ENCODE peak calls at places on chromosomes 4 and X, in four cellular contexts. One of them, this sample, is unnamed.
A peak's percentile ranks its signal among the peaks of the same experiment; 100 is the strongest.

GRCh38 chrX:145773006-145773405 is 44.6 kb upstream of the SLITRK2 start:
- DNase-seq in foreskin fibroblast: no peak
- DNase-seq in mammary epithelial cell: no peak
- DNase-seq in lung: no peak
- DNase-seq in this sample: no peak

GRCh38 chr4:183158062-183158461 is 59.0 kb downstream of the WWC2 start:
- DNase-seq in lung: no peak
- DNase-seq in mammary epithelial cell: no peak
- DNase-seq in foreskin fibroblast: no peak
- DNase-seq in this sample: no peak

GRCh38 chrX:155113097-155113496 is 41.8 kb downstream of the BRCC3 start:
- DNase-seq in mammary epithelial cell: no peak
- DNase-seq in lung: no peak
- DNase-seq in foreskin fibroblast: no peak
- DNase-seq in this sample: no peak

GRCh38 chr4:134200811-134201215 is 776 bp downstream of the PABPC4L start:
- DNase-seq in lung: no peak
- DNase-seq in foreskin fibroblast: no peak
- DNase-seq in mammary epithelial cell: no peak
- DNase-seq in this sample: no peak

GRCh38 chr4:74370912-74371311 is 6.0 kb downstream of the EREG start:
- DNase-seq in lung: peak; percentile 38
- DNase-seq in mammary epithelial cell: peak; percentile 58
- DNase-seq in foreskin fibroblast: peak; percentile 65
- DNase-seq in this sample: no peak

GRCh38 chrX:7086384-7086783 is 61.1 kb upstream of the STS start:
- DNase-seq in foreskin fibroblast: no peak
- DNase-seq in mammary epithelial cell: no peak
- DNase-seq in lung: no peak
- DNase-seq in this sample: no peak

GRCh38 chr4:86220137-86220536 is 139.7 kb downstream of the MAPK10 start:
- DNase-seq in lung: no peak
- DNase-seq in foreskin fibroblast: peak; percentile 15
- DNase-seq in mammary epithelial cell: no peak
- DNase-seq in this sample: no peak

GRCh38 chr4:124206779-124207605 is 505.5 kb downstream of the ANKRD50 start:
- DNase-seq in foreskin fibroblast: peak; percentile 31
- DNase-seq in mammary epithelial cell: no peak
- DNase-seq in lung: no peak
- DNase-seq in this sample: no peak

GRCh38 chr4:53658029-53658428 is 66.7 kb upstream of the LNX1 start:
- DNase-seq in mammary epithelial cell: no peak
- DNase-seq in foreskin fibroblast: no peak
- DNase-seq in lung: no peak
- DNase-seq in this sample: no peak

GRCh38 chr4:109560687-109561452 is 824 bp downstream of the MCUB start:
- DNase-seq in foreskin fibroblast: peak; percentile 75
- DNase-seq in mammary epithelial cell: peak; percentile 76
- DNase-seq in lung: peak; percentile 30
- DNase-seq in this sample: peak; percentile 80

GRCh38 chr4:30586850-30587249 is 133.3 kb upstream of the PCDH7 start:
- DNase-seq in foreskin fibroblast: no peak
- DNase-seq in lung: no peak
- DNase-seq in mammary epithelial cell: no peak
- DNase-seq in this sample: peak; percentile 1

GRCh38 chr4:110503588-110504435 is 27.9 kb downstream of the ENPEP start:
- DNase-seq in foreskin fibroblast: peak; percentile 18
- DNase-seq in lung: no peak
- DNase-seq in mammary epithelial cell: no peak
- DNase-seq in this sample: no peak

GRCh38 chr4:52572936-52573485 is 86.1 kb downstream of the USP46 start:
- DNase-seq in foreskin fibroblast: peak; percentile 42
- DNase-seq in mammary epithelial cell: peak; percentile 38
- DNase-seq in lung: no peak
- DNase-seq in this sample: no peak

GRCh38 chr4:184792334-184792733 is 33.4 kb downstream of the ACSL1 start:
- DNase-seq in lung: no peak
- DNase-seq in foreskin fibroblast: no peak
- DNase-seq in mammary epithelial cell: no peak
- DNase-seq in this sample: no peak

GRCh38 chr4:2402453-2402852 is 16.0 kb downstream of the ZFYVE28 start:
- DNase-seq in foreskin fibroblast: no peak
- DNase-seq in mammary epithelial cell: no peak
- DNase-seq in lung: no peak
- DNase-seq in this sample: no peak

GRCh38 chrX:12921886-12922599 is 15.6 kb downstream of the TLR8 start:
- DNase-seq in foreskin fibroblast: peak; percentile 3
- DNase-seq in mammary epithelial cell: no peak
- DNase-seq in lung: no peak
- DNase-seq in this sample: no peak

GRCh38 chr4:40645576-40645975 is 15.9 kb upstream of the RBM47 start:
- DNase-seq in lung: no peak
- DNase-seq in mammary epithelial cell: no peak
- DNase-seq in foreskin fibroblast: no peak
- DNase-seq in this sample: no peak

GRCh38 chr4:27149541-27150212 is 289.0 kb downstream of the STIM2 start:
- DNase-seq in mammary epithelial cell: peak; percentile 8
- DNase-seq in foreskin fibroblast: no peak
- DNase-seq in lung: no peak
- DNase-seq in this sample: no peak

GRCh38 chrX:24424948-24425347 is 40.1 kb upstream of the PDK3 start:
- DNase-seq in mammary epithelial cell: no peak
- DNase-seq in foreskin fibroblast: peak; percentile 32
- DNase-seq in lung: no peak
- DNase-seq in this sample: no peak

GRCh38 chrX:73126240-73126639 is 46.9 kb upstream of the PABPC1L2A start:
- DNase-seq in lung: no peak
- DNase-seq in mammary epithelial cell: no peak
- DNase-seq in foreskin fibroblast: no peak
- DNase-seq in this sample: no peak

GRCh38 chr4:47705326-47705981 is 132.4 kb downstream of the CORIN start:
- DNase-seq in foreskin fibroblast: no peak
- DNase-seq in lung: no peak
- DNase-seq in mammary epithelial cell: no peak
- DNase-seq in this sample: no peak
- TF ChIP-seq CTCF in foreskin fibroblast: peak; percentile 30
- TF ChIP-seq CTCF in lung: no peak
- TF ChIP-seq CTCF in mammary epithelial cell: no peak
- TF ChIP-seq CTCF in this sample: peak; percentile 58

GRCh38 chr4:792729-793108 is 33.2 kb downstream of the CPLX1 start:
- DNase-seq in foreskin fibroblast: no peak
- DNase-seq in mammary epithelial cell: no peak
- DNase-seq in lung: no peak
- DNase-seq in this sample: peak; percentile 70

GRCh38 chr4:790466-790820 is 35.5 kb downstream of the CPLX1 start:
- DNase-seq in foreskin fibroblast: no peak
- DNase-seq in mammary epithelial cell: no peak
- DNase-seq in lung: no peak
- DNase-seq in this sample: no peak

GRCh38 chr4:791201-791865 is 34.6 kb downstream of the CPLX1 start:
- DNase-seq in lung: no peak
- DNase-seq in foreskin fibroblast: no peak
- DNase-seq in mammary epithelial cell: no peak
- DNase-seq in this sample: no peak

GRCh38 chr4:793109-793861 is 32.6 kb downstream of the CPLX1 start:
- DNase-seq in foreskin fibroblast: no peak
- DNase-seq in mammary epithelial cell: no peak
- DNase-seq in lung: no peak
- DNase-seq in this sample: no peak

GRCh38 chr4:791866-792630 is 33.9 kb downstream of the CPLX1 start:
- DNase-seq in lung: no peak
- DNase-seq in foreskin fibroblast: no peak
- DNase-seq in mammary epithelial cell: no peak
- DNase-seq in this sample: peak; percentile 49
- TF ChIP-seq CTCF in lung: no peak
- TF ChIP-seq CTCF in foreskin fibroblast: no peak
- TF ChIP-seq CTCF in mammary epithelial cell: no peak
- TF ChIP-seq CTCF in this sample: peak; percentile 22

DNA sequence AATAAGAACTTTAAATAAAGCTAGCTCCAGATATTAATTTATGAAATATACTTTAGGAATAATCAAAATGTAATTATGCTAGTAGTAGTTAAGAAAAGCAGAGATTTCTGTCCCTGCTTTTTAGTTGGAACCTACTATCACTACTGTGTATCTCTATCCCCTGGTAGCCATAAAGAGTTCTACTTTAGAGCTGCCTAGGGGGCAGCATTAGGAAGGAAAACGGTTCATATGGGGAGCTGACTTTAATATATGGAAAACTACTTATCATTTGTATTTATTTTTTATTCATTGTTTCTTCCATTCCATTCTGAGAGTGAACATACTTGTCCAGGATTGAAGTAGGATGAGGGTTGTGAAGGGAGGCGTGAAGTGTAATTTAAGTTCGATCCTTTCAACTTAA is 40.9 kb downstream of the CPEB2 start:
- DNase-seq in foreskin fibroblast: no peak
- DNase-seq in lung: no peak
- DNase-seq in mammary epithelial cell: no peak
- DNase-seq in this sample: no peak
- TF ChIP-seq CTCF in foreskin fibroblast: no peak
- TF ChIP-seq CTCF in lung: no peak
- TF ChIP-seq CTCF in mammary epithelial cell: no peak
- TF ChIP-seq CTCF in this sample: no peak

GRCh38 chr4:25925486-25926201 is 11.6 kb downstream of the SMIM20 start:
- DNase-seq in lung: no peak
- DNase-seq in mammary epithelial cell: peak; percentile 20
- DNase-seq in foreskin fibroblast: peak; percentile 47
- DNase-seq in this sample: no peak
- TF ChIP-seq CTCF in lung: peak; percentile 35
- TF ChIP-seq CTCF in mammary epithelial cell: peak; percentile 50
- TF ChIP-seq CTCF in foreskin fibroblast: peak; percentile 68
- TF ChIP-seq CTCF in this sample: peak; percentile 82

DNA sequence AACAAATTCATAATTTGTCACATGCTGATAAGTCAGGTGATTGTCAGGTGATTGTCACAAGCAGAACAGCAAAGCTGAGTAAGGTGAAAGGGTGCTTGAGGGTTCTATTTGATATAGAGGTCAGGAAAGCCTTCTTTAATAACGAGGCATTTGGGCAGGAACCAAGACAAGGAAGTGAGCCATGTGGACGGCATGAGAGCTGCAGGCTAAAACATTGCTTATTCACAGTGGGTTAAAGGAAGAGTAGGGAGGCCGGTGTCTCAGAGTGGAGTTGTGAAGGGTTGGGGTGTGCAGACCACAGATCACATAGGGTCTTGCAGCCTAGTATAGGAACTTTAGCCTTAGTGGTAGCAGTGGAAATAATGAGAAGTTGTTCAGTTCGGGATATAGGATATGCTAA is 31.3 kb upstream of the CYP2U1 start:
- DNase-seq in lung: no peak
- DNase-seq in mammary epithelial cell: no peak
- DNase-seq in foreskin fibroblast: no peak
- DNase-seq in this sample: no peak
- TF ChIP-seq CTCF in lung: no peak
- TF ChIP-seq CTCF in mammary epithelial cell: peak; percentile 10
- TF ChIP-seq CTCF in foreskin fibroblast: no peak
- TF ChIP-seq CTCF in this sample: no peak

GRCh38 chr4:120973207-120973606 is 50.7 kb upstream of the PRDM5 start:
- DNase-seq in mammary epithelial cell: no peak
- DNase-seq in foreskin fibroblast: no peak
- DNase-seq in lung: no peak
- DNase-seq in this sample: no peak

DNA sequence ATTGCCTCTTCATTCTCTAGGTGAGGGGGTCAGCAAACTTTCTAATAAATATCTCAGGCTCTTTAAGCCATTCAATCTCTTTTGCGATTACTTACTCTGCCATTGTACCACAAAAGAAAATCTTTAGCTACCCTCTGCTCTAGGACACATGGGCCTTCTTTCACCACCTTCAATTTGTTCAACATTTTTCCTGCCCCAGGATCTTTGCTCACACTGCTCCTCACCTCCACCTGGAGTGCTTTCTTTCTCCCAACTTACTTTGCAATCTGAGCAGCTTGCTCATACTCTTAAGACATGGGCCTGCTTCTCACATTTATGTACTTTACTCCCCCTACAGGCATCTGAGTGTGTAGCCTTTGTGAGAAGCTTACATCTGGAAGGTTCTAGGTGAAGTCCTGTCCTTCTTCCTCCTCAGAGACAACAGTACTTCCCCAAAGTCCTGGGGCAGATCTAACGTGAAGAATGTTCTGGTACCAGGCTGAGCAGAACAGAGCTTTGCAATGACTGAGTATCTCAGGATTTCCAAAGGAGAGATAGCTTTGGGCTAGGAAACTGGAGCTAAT is 55.0 kb upstream of the PRDM5 start:
- DNase-seq in lung: no peak
- DNase-seq in foreskin fibroblast: peak; percentile 36
- DNase-seq in mammary epithelial cell: peak; percentile 47
- DNase-seq in this sample: no peak
- TF ChIP-seq CTCF in lung: peak; percentile 17
- TF ChIP-seq CTCF in foreskin fibroblast: peak; percentile 80
- TF ChIP-seq CTCF in mammary epithelial cell: peak; percentile 66
- TF ChIP-seq CTCF in this sample: peak; percentile 70

DNA sequence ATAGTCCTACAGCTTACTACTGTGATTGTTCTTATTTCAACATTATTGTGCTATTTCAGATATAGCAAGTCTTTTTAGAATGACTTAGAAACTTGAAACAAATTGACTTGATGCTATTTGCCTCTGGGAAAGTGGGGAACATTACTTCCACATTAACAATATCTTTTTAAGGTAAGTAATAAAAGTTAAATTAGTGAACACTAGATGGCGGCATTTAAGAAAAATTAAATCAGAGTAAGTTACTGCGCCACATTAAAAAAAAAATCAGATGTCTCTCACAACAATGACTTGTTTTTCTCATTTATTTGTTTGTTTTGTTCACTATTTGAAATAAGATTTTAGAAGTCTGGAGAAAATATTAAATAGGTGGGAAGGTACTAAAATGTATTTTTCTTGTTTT is 1026.9 kb upstream of the SLIT2 start:
- DNase-seq in lung: no peak
- DNase-seq in foreskin fibroblast: no peak
- DNase-seq in mammary epithelial cell: no peak
- DNase-seq in this sample: no peak
- TF ChIP-seq CTCF in lung: no peak
- TF ChIP-seq CTCF in foreskin fibroblast: peak; percentile 8
- TF ChIP-seq CTCF in mammary epithelial cell: no peak
- TF ChIP-seq CTCF in this sample: no peak

GRCh38 chr4:171432536-171432935 is 380.7 kb upstream of the GALNTL6 start:
- DNase-seq in mammary epithelial cell: no peak
- DNase-seq in lung: no peak
- DNase-seq in foreskin fibroblast: no peak
- DNase-seq in this sample: no peak

GRCh38 chr4:171430495-171430894 is 382.7 kb upstream of the GALNTL6 start:
- DNase-seq in mammary epithelial cell: no peak
- DNase-seq in lung: no peak
- DNase-seq in foreskin fibroblast: no peak
- DNase-seq in this sample: no peak

GRCh38 chr4:171433674-171434073 is 379.5 kb upstream of the GALNTL6 start:
- DNase-seq in foreskin fibroblast: no peak
- DNase-seq in lung: no peak
- DNase-seq in mammary epithelial cell: no peak
- DNase-seq in this sample: no peak
- TF ChIP-seq CTCF in foreskin fibroblast: no peak
- TF ChIP-seq CTCF in lung: no peak
- TF ChIP-seq CTCF in mammary epithelial cell: no peak
- TF ChIP-seq CTCF in this sample: no peak